ENCODE peak calls at places on chromosomes 13 and 19, in four cellular contexts. C, P, T and E are unnamed samples. For H3K4me1, the result is how much of the 10 kb centered on the place peaks cover.

GRCh38 chr19:8655340-8655709 is 24.9 kb downstream of the NFILZ start:
- ATAC-seq in C (peak), P (no peak), T (no peak), E (no peak)

GRCh38 chr19:16566161-16566560 is 6.1 kb downstream of the SLC35E1 start:
- ATAC-seq in C (no peak), P (no peak), T (no peak), E (peak)

GRCh38 chr13:113532156-113532806 is 41.8 kb upstream of the DCUN1D2 start:
- ATAC-seq in C (peak), P (no peak), T (no peak), E (no peak)

GRCh38 chr19:7857727-7858701 is 16.2 kb downstream of the PRR36 start:
- ATAC-seq in C (no peak), P (no peak), T (no peak), E (no peak)

GRCh38 chr13:51771418-51772104 is 32.4 kb downstream of the DHRS12 start:
- ATAC-seq in C (peak), P (peak), T (no peak), E (no peak)

GRCh38 chr19:1410136-1410786 is 2.9 kb downstream of the DAZAP1 start:
- ATAC-seq in C (no peak), P (no peak), T (no peak), E (no peak)

GRCh38 chr13:81078048-81078447 is 737.1 kb upstream of the SPRY2 start:
- ATAC-seq in C (no peak), P (no peak), T (no peak), E (no peak)

GRCh38 chr13:76972430-76972829 is 19.5 kb upstream of the CLN5 start:
- ATAC-seq in C (peak), P (no peak), T (no peak), E (no peak)

GRCh38 chr13:51957377-51958216 is 53.7 kb downstream of the ATP7B start:
- ATAC-seq in C (no peak), P (no peak), T (peak), E (no peak)

GRCh38 chr13:35865341-35866240 is 265.6 kb downstream of the DCLK1 start:
- ATAC-seq in C (no peak), P (no peak), T (no peak), E (no peak)

GRCh38 chr13:50994651-50995050 is 85.1 kb downstream of the RNASEH2B start:
- ATAC-seq in C (no peak), P (no peak), T (no peak), E (no peak)

GRCh38 chr19:19409235-19410030 is 4.0 kb downstream of the GATAD2A start:
- ATAC-seq in C (no peak), P (no peak), T (no peak), E (no peak)

GRCh38 chr13:97279079-97279411 is 56.9 kb downstream of the MBNL2 start:
- ATAC-seq in C (no peak), P (no peak), T (no peak), E (peak)

GRCh38 chr19:33486936-33487793 is 34.4 kb downstream of the PEPD start:
- ATAC-seq in C (no peak), P (peak), T (no peak), E (no peak)

GRCh38 chr19:55223291-55224037 is 5.1 kb downstream of the TMEM86B start:
- ATAC-seq in C (peak), P (peak), T (no peak), E (no peak)

GRCh38 chr13:112510002-112510780 is 77.8 kb downstream of the TUBGCP3 start:
- ATAC-seq in C (peak), P (peak), T (peak), E (no peak)

GRCh38 chr19:35336166-35336955 is 7.4 kb downstream of the CD22 start:
- ATAC-seq in C (no peak), P (no peak), T (no peak), E (no peak)

GRCh38 chr13:53042897-53043296 is 14.3 kb downstream of the OLFM4 start:
- ATAC-seq in C (no peak), P (no peak), T (no peak), E (no peak)
- H3K4me1 ChIP-seq in C (under half), P (under half), T (under half), E (under half)

GRCh38 chr19:14540741-14541525 is 11.5 kb downstream of the TECR start:
- ATAC-seq in C (no peak), P (no peak), T (no peak), E (no peak)

GRCh38 chr19:14544047-14544446 is 14.7 kb downstream of the TECR start:
- ATAC-seq in C (no peak), P (no peak), T (no peak), E (no peak)

GRCh38 chr19:14542721-14543328 is 13.4 kb downstream of the TECR start:
- ATAC-seq in C (no peak), P (no peak), T (no peak), E (no peak)

GRCh38 chr19:14545716-14546082 is 16.3 kb downstream of the TECR start:
- ATAC-seq in C (no peak), P (no peak), T (no peak), E (no peak)

GRCh38 chr19:14544977-14545715 is 15.8 kb downstream of the TECR start:
- ATAC-seq in C (no peak), P (no peak), T (no peak), E (peak)
- TF ChIP-seq EP300 in C (no peak), P (no peak), T (no peak), E (no peak)

GRCh38 chr13:33252103-33252502 is 33.5 kb downstream of the STARD13 start:
- ATAC-seq in C (no peak), P (no peak), T (no peak), E (no peak)

GRCh38 chr13:33257786-33258185 is 27.8 kb downstream of the STARD13 start:
- ATAC-seq in C (no peak), P (no peak), T (no peak), E (no peak)

GRCh38 chr13:33259296-33259695 is 26.3 kb downstream of the STARD13 start:
- ATAC-seq in C (no peak), P (no peak), T (no peak), E (no peak)

GRCh38 chr13:33258437-33259193 is 26.9 kb downstream of the STARD13 start:
- ATAC-seq in C (peak), P (no peak), T (no peak), E (peak)

GRCh38 chr13:33256148-33256547 is 29.4 kb downstream of the STARD13 start:
- ATAC-seq in C (no peak), P (no peak), T (no peak), E (no peak)
- H3K4me1 ChIP-seq in C (half or more), P (under half), T (under half), E (under half)

GRCh38 chr19:11089254-11090013 is at the start of gene LDLR:
- ATAC-seq in C (peak), P (peak), T (peak), E (peak)

GRCh38 chr19:11092181-11092538 is 2.9 kb downstream of the LDLR start:
- ATAC-seq in C (peak), P (no peak), T (no peak), E (no peak)

GRCh38 chr19:11090264-11091032 is 1.2 kb downstream of the LDLR start:
- ATAC-seq in C (peak), P (peak), T (peak), E (peak)

GRCh38 chr19:11088508-11089253 is 582 bp upstream of the LDLR start:
- ATAC-seq in C (no peak), P (no peak), T (no peak), E (no peak)

DNA sequence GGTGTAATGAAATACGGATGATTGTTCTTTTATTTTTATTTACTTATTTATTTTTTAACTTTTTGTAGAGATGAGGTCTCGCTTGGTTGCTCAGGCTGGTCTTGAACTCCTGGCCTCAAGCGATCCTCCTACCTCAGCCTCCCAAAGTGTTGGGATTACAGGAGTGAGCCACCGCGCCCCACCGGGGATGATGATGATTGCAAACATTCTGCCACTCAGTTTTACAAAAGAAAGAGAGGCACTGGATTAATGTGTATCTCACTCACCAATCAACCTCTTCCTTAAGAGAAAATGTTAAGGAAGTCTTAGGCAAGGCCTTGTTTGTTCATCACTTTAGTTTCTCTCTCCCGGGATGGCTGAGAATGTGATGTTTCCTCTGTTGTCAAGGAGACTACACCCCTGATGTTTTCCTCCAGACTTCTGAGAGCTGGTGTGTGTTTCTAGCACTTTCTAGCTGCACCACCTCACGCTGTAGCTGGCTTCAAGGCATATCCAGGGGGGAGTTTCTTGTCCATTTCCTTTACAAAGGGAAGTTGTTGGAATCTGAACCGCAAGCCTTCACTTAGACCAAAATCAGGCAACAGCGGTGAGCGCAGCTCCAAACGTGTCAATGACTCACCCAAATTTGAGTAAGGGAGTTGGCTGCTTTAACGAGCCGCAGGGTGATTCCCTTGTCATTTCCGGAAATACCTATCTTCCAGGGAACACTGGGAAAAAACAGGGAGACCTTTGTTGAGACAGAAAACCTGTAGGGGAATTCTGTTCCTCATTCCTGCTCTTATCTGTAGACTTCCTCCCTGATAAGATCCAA is 2.3 kb downstream of the LDLR start:
- ATAC-seq in C (no peak), P (no peak), T (no peak), E (peak)
- TF ChIP-seq EP300 in C (no peak), P (no peak), T (no peak), E (no peak)

GRCh38 chr19:47755065-47755761 is 9.9 kb downstream of the NOP53 start:
- ATAC-seq in C (no peak), P (no peak), T (no peak), E (no peak)
- H3K4me1 ChIP-seq in C (under half), P (under half), T (under half), E (under half)

DNA sequence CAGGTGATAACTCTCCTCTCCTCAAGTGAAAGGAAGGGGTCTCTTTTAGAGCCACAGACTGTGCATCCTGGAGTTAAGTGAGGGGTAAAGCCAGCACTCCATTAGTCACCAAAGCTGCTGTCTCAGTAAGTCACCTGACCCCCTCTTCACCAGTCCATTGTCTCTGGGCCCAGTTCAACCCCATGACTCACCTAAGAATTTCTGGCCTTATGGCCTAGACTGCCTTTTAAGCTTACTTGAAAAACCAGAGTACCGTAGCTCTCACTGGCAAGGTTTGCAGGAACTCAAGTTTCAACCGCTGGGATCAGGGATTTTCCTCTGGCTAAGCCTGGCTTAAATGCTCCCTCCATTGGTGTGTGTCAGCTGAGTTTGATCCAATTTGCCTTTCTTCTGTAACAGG is 23.4 kb upstream of the EID2 start:
- ATAC-seq in C (no peak), P (peak), T (no peak), E (no peak)
- TF ChIP-seq EP300 in C (no peak), P (no peak), T (no peak), E (no peak)

DNA sequence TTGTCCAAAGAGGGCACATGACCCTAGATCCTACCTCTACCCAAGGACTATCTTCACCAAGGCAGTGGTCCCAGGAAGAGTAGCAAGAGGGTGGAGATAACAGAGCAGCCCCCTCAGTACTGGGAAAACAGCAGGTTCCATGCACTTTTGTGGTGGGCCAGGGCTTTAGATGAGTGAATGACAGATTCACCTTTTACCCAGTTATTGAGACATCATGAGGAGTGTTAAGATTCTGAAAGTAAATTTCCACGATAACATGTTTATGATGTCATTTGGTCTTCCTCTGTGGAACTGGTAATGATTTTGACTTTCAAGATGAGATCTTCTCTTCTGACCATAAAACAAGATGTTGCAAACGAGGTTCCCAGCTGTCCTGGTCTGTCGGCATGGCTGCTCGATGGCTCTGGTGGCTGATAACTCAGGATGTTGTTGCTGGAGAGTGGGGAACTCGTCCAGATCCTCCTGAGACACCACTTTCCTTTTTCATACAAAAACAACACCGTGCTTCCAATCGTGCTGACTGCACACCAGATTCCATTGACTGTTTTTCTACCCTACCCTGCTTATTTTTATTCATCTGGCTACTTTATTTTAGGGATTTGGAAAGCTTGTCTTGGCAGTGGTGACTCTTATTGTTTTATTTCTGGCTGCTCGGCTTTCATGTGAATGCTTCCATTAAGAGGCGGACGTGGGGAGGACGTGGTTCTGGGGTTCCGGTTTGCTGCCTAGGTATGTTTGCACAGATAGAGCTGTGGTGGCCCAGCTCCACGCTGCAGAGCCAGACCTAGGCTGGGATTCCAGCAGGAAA is 88.5 kb downstream of the LRCH1 start:
- ATAC-seq in C (no peak), P (no peak), T (no peak), E (peak)
- H3K4me1 ChIP-seq in C (under half), P (under half), T (under half), E (under half)

DNA sequence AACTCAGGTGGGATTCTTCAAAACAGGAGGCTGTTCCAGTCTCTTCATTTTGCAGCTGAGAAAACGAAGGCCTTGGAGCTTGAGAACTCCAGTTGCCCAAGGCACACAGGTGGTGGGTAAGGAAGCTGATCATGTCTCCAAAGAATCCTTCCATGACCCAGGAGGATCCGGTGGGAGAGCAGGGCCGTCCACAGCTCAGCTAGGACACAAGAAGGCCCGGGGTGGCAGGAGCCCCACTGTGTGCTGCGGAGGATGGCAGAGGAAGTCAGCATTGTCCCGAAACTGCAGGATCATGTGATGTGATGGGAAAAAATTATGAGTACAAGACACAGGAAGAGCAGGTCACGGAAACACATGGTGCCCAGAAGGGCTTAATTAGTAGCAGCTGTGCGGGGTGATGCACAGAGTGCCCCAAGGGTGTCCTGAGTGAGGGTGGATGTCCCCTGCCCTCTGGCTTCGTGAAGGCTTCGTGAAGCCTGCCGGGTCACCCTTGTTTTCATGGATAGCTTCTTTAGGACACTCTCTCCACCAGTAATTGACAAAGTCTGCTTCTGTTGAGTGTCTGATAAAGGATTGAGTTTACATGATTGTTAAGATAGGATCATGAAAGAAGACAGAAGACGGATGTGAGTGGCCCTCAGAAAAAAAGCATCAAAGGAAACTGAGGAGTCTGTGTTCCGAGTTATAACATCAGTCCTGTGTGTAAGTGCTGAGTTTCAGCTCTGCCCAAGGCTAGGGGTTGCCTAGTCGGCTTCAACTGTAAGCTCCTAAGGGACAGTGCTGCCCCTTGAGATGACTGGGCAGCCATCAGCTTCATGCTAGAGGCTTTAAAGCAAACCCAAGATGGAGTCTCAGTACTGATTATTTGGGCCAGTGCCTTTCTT is 33.8 kb upstream of the SACS start:
- ATAC-seq in C (no peak), P (no peak), T (peak), E (no peak)
- TF ChIP-seq EP300 in C (no peak), P (no peak), T (no peak), E (no peak)

GRCh38 chr13:24218977-24219376 is 58.5 kb downstream of the SPATA13 start:
- ATAC-seq in C (no peak), P (no peak), T (no peak), E (no peak)
- H3K4me1 ChIP-seq in C (half or more), P (half or more), T (under half), E (under half)

GRCh38 chr19:48637948-48638830 is 1.0 kb upstream of the DBP start:
- ATAC-seq in C (peak), P (peak), T (peak), E (peak)
- TF ChIP-seq EP300 in C (no peak), P (no peak), T (no peak), E (no peak)